ENCODE peak calls at places on chromosomes 13 and 19, in nine cellular contexts. K, Y, T, X, D, Q, Z, M and C are unnamed samples.

GRCh38 chr13:78298657-78299056 is 304.7 kb downstream of the POU4F1 start:
- DNase-seq in K (no peak), Y (peak), T (no peak), X (no peak), D (no peak), Q (no peak), Z (no peak), M (no peak), C (no peak)

GRCh38 chr13:26722321-26722720 is 38.3 kb downstream of the GPR12 start:
- DNase-seq in K (no peak), Y (no peak), T (no peak), X (no peak), D (peak), Q (no peak), Z (no peak), M (no peak), C (no peak)

GRCh38 chr13:99969934-99970760 is 1.4 kb downstream of the ZIC5 start:
- DNase-seq in K (peak), Y (peak), T (no peak), X (peak), D (no peak), Q (no peak), Z (no peak), M (peak), C (no peak)

GRCh38 chr19:50039968-50040367 is 14.2 kb downstream of the ZNF473 start:
- DNase-seq in K (no peak), Y (no peak), T (no peak), X (no peak), D (no peak), Q (no peak), Z (no peak), M (no peak), C (no peak)

GRCh38 chr13:110528911-110529310 is 32.6 kb downstream of the RAB20 start:
- DNase-seq in K (no peak), Y (no peak), T (no peak), X (no peak), D (no peak), Q (no peak), Z (no peak), M (no peak), C (no peak)

GRCh38 chr13:29548722-29549446 is 46.6 kb downstream of the SLC7A1 start:
- DNase-seq in K (peak), Y (peak), T (no peak), X (no peak), D (no peak), Q (no peak), Z (no peak), M (no peak), C (no peak)

GRCh38 chr19:2038284-2039081 is 12.6 kb downstream of the MKNK2 start:
- DNase-seq in K (no peak), Y (no peak), T (no peak), X (no peak), D (no peak), Q (no peak), Z (no peak), M (no peak), C (peak)

GRCh38 chr13:95723428-95723827 is 46.5 kb downstream of the DNAJC3 start:
- DNase-seq in K (no peak), Y (no peak), T (no peak), X (no peak), D (no peak), Q (no peak), Z (no peak), M (no peak), C (no peak)

GRCh38 chr13:27712421-27712820 is 79.9 kb upstream of the GSX1 start:
- DNase-seq in K (peak), Y (no peak), T (no peak), X (peak), D (no peak), Q (no peak), Z (no peak), M (no peak), C (no peak)

GRCh38 chr13:94662274-94662945 is 49.9 kb downstream of the SOX21 start:
- DNase-seq in K (no peak), Y (no peak), T (no peak), X (no peak), D (no peak), Q (no peak), Z (no peak), M (no peak), C (no peak)

GRCh38 chr13:24684600-24684998 is 4.4 kb downstream of the ATP12A start:
- DNase-seq in K (no peak), Y (no peak), T (no peak), X (peak), D (no peak), Q (no peak), Z (no peak), M (no peak), C (no peak)

GRCh38 chr19:33818426-33818825 is 21.8 kb downstream of the KCTD15 start:
- DNase-seq in K (no peak), Y (no peak), T (no peak), X (no peak), D (no peak), Q (no peak), Z (no peak), M (no peak), C (peak)

GRCh38 chr19:15629003-15629880 is 11.5 kb upstream of the CYP4F3 start:
- DNase-seq in K (no peak), Y (peak), T (peak), X (peak), D (peak), Q (peak), Z (peak), M (peak), C (peak)

GRCh38 chr13:62142048-62142447 is 726.4 kb upstream of the PCDH20 start:
- DNase-seq in K (no peak), Y (no peak), T (no peak), X (no peak), D (no peak), Q (no peak), Z (no peak), M (no peak), C (no peak)

GRCh38 chr19:2540646-2541454 is 64.9 kb downstream of the GADD45B start:
- DNase-seq in K (peak), Y (peak), T (peak), X (no peak), D (no peak), Q (peak), Z (no peak), M (peak), C (peak)

GRCh38 chr19:58033741-58034475 is at the start of gene ZSCAN1:
- DNase-seq in K (peak), Y (peak), T (peak), X (peak), D (peak), Q (peak), Z (no peak), M (no peak), C (peak)

GRCh38 chr19:10899171-10899653 is 27.9 kb downstream of the CARM1 start:
- DNase-seq in K (no peak), Y (no peak), T (peak), X (no peak), D (peak), Q (no peak), Z (no peak), M (no peak), C (no peak)

GRCh38 chr19:38837656-38838121 is 6.1 kb upstream of the ECH1 start:
- DNase-seq in K (no peak), Y (peak), T (no peak), X (no peak), D (no peak), Q (no peak), Z (no peak), M (no peak), C (no peak)

GRCh38 chr19:6740589-6741348 is 1.3 kb downstream of the TRIP10 start:
- DNase-seq in K (peak), Y (peak), T (peak), X (peak), D (no peak), Q (peak), Z (no peak), M (no peak), C (no peak)

GRCh38 chr19:10402441-10403038 is 802 bp downstream of the CDC37 start:
- DNase-seq in K (no peak), Y (peak), T (no peak), X (no peak), D (no peak), Q (peak), Z (peak), M (no peak), C (no peak)

GRCh38 chr19:18117692-18118378 is 20.3 kb downstream of the MAST3 start:
- DNase-seq in K (peak), Y (peak), T (peak), X (peak), D (peak), Q (peak), Z (peak), M (peak), C (peak)

GRCh38 chr19:18118420-18119242 is 21.1 kb downstream of the MAST3 start:
- DNase-seq in K (no peak), Y (peak), T (no peak), X (no peak), D (no peak), Q (no peak), Z (no peak), M (no peak), C (no peak)

GRCh38 chr19:18119243-18120105 is 21.9 kb downstream of the MAST3 start:
- DNase-seq in K (no peak), Y (no peak), T (no peak), X (peak), D (peak), Q (no peak), Z (no peak), M (no peak), C (no peak)

GRCh38 chr19:18120127-18120526 is 22.5 kb downstream of the MAST3 start:
- DNase-seq in K (no peak), Y (no peak), T (no peak), X (no peak), D (no peak), Q (no peak), Z (no peak), M (no peak), C (no peak)

DNA sequence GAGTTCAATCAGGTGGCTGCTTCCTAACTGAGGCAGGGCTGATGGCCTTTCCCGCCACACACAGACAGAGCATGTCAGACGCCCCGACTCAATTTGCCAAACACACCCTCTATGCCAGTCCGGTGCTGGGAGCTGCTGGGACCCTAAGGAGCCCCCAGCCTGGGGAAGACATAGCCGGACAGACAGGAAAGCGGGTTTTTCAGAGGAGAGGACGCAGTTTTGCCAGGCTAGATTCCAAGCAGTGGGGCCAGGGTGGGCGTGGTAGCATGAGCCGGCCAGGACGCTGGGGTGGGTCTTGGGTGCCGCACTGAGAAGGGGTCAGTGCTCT is 19.8 kb downstream of the MAST3 start:
- DNase-seq in K (no peak), Y (no peak), T (no peak), X (no peak), D (no peak), Q (no peak), Z (no peak), M (no peak), C (no peak)
- H3K27ac ChIP-seq in K (no peak), Y (peak), T (no peak), X (peak), D (peak), Q (no peak), Z (peak), M (peak), C (no peak)

GRCh38 chr13:48585456-48585840 is 52.6 kb upstream of the RCBTB2 start:
- DNase-seq in K (no peak), Y (peak), T (no peak), X (no peak), D (peak), Q (peak), Z (no peak), M (peak), C (no peak)
- H3K27ac ChIP-seq in K (no peak), Y (no peak), T (no peak), X (no peak), D (peak), Q (no peak), Z (no peak), M (no peak), C (peak)

GRCh38 chr19:13783565-13784500 is 9.6 kb downstream of the C19orf53 start:
- DNase-seq in K (no peak), Y (no peak), T (no peak), X (no peak), D (no peak), Q (no peak), Z (no peak), M (no peak), C (no peak)

GRCh38 chr19:13778398-13778797 is 4.1 kb downstream of the C19orf53 start:
- DNase-seq in K (no peak), Y (no peak), T (no peak), X (no peak), D (no peak), Q (no peak), Z (no peak), M (no peak), C (no peak)

GRCh38 chr19:13782537-13782936 is 8.3 kb downstream of the C19orf53 start:
- DNase-seq in K (no peak), Y (peak), T (no peak), X (no peak), D (no peak), Q (no peak), Z (no peak), M (no peak), C (no peak)

GRCh38 chr19:13778847-13779246 is 4.6 kb downstream of the C19orf53 start:
- DNase-seq in K (no peak), Y (no peak), T (no peak), X (no peak), D (no peak), Q (no peak), Z (no peak), M (no peak), C (no peak)

GRCh38 chr19:13781547-13781946 is 7.3 kb downstream of the C19orf53 start:
- DNase-seq in K (peak), Y (peak), T (no peak), X (no peak), D (no peak), Q (peak), Z (no peak), M (peak), C (peak)
- H3K27ac ChIP-seq in K (no peak), Y (peak), T (peak), X (no peak), D (no peak), Q (peak), Z (no peak), M (no peak), C (peak)

GRCh38 chr13:98307744-98308524 is 130.9 kb upstream of the RNF113B start:
- DNase-seq in K (no peak), Y (peak), T (no peak), X (no peak), D (no peak), Q (no peak), Z (no peak), M (no peak), C (no peak)
- H3K27ac ChIP-seq in K (no peak), Y (peak), T (peak), X (no peak), D (no peak), Q (no peak), Z (no peak), M (no peak), C (no peak)

GRCh38 chr19:4378886-4379285 is 21.5 kb downstream of the SH3GL1 start:
- DNase-seq in K (no peak), Y (no peak), T (no peak), X (no peak), D (no peak), Q (no peak), Z (no peak), M (no peak), C (no peak)

GRCh38 chr19:4375164-4375619 is 25.2 kb downstream of the SH3GL1 start:
- DNase-seq in K (peak), Y (no peak), T (peak), X (no peak), D (no peak), Q (no peak), Z (no peak), M (no peak), C (peak)

GRCh38 chr19:4376245-4376990 is 23.9 kb downstream of the SH3GL1 start:
- DNase-seq in K (no peak), Y (no peak), T (no peak), X (no peak), D (no peak), Q (no peak), Z (no peak), M (no peak), C (peak)

GRCh38 chr19:4375620-4376228 is 24.6 kb downstream of the SH3GL1 start:
- DNase-seq in K (no peak), Y (peak), T (no peak), X (no peak), D (no peak), Q (peak), Z (peak), M (no peak), C (peak)

DNA sequence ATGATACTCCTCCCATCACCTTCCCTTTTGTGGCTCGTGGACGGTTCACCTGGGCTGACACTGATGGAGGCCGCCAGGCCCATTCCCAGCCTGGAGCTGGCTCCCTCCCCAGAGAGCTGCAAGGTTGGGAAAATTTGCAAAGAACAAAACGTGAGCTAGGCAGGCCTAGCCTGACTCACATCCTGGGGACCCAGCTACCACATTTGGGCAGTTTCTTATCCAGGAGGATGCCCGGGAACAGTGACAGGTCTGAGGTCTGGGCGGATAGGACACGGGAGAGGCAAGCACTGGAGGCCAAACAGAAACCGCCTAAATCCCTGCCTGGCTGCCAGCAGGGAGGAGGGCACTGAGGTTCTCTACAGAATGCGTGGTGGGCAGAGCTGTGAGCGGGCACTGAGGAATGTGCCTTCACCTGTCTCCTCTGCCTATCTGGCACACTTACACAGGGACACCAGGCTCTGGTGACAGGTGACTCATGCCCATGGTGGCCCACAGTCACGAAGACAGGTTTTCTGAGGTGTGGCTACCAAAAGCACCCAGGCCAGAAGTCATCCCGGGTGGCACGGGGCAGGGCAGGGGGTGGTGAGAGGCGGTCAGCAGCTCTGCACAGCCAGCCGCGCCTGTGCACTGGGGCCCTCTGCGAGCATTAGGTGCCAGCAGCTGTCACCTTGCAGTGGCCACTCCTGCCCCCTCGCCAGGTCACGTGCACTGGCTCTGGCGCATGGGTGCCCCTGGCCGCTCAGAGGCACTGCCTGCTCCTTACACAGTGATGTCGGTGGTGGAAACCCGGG is 23.2 kb downstream of the SH3GL1 start:
- DNase-seq in K (no peak), Y (peak), T (no peak), X (no peak), D (no peak), Q (no peak), Z (no peak), M (no peak), C (no peak)
- H3K27ac ChIP-seq in K (peak), Y (peak), T (peak), X (no peak), D (no peak), Q (peak), Z (no peak), M (peak), C (peak)